ENCODE peak calls at places on chromosomes 6 and 20, in four cellular contexts. E is RPMI7951; Q is GM10248; R is stimulated activated CD4-positive, alpha-beta T cell treated with anti-CD3 and anti-CD28 coated beads, Interleukin-4, amount 100 ng/mL, for 48 hours. Y is an unnamed sample.

GRCh38 chr6:10643214-10643641 is 51.2 kb downstream of the C6orf52 start:
- DNase-seq in E (no peak), Q (peak; percentile 27), R (no peak), Y (no peak)

GRCh38 chr20:31694842-31695593 is 27.6 kb downstream of the BCL2L1 start:
- DNase-seq in E (no peak), Q (no peak), R (no peak), Y (no peak)

GRCh38 chr6:108165714-108166663 is at the start of gene NR2E1:
- DNase-seq in E (peak; percentile 17), Q (no peak), R (no peak), Y (no peak)

GRCh38 chr6:111838749-111839484 is 34.3 kb downstream of the FYN start:
- DNase-seq in E (no peak), Q (no peak), R (no peak), Y (no peak)

GRCh38 chr20:53643031-53643832 is 49.6 kb upstream of the ZNF217 start:
- DNase-seq in E (peak; percentile 84), Q (peak; percentile 79), R (peak; percentile 51), Y (no peak)

GRCh38 chr20:46835418-46835817 is 59.2 kb upstream of the EYA2 start:
- DNase-seq in E (peak; percentile 29), Q (no peak), R (no peak), Y (no peak)

GRCh38 chr6:134352786-134353480 is 35.0 kb upstream of the SGK1 start:
- DNase-seq in E (peak; percentile 78), Q (no peak), R (no peak), Y (no peak)

GRCh38 chr6:97399208-97399607 is 116.2 kb upstream of the MMS22L start:
- DNase-seq in E (no peak), Q (no peak), R (no peak), Y (no peak)

GRCh38 chr20:63978319-63979220 is 872 bp downstream of the SAMD10 start:
- DNase-seq in E (peak; percentile 59), Q (peak; percentile 77), R (peak; percentile 61), Y (no peak)

GRCh38 chr6:14819840-14820420 is 425.9 kb upstream of the JARID2 start:
- DNase-seq in E (no peak), Q (no peak), R (no peak), Y (no peak)

GRCh38 chr6:158819213-158819976 is at the start of gene EZR:
- DNase-seq in E (peak; percentile 74), Q (peak; percentile 94), R (peak; percentile 81), Y (no peak)

GRCh38 chr6:116447496-116448011 is 13.6 kb upstream of the CALHM6 start:
- DNase-seq in E (peak; percentile 80), Q (no peak), R (no peak), Y (no peak)

GRCh38 chr20:10672579-10673127 is 1.1 kb downstream of the JAG1 start:
- DNase-seq in E (peak; percentile 76), Q (peak; percentile 43), R (peak; percentile 31), Y (no peak)

GRCh38 chr20:18057106-18057993 is at the start of gene OVOL2:
- DNase-seq in E (no peak), Q (peak; percentile 36), R (no peak), Y (peak; percentile 34)

GRCh38 chr6:4907602-4908001 is 96.2 kb downstream of the RPP40 start:
- DNase-seq in E (no peak), Q (peak; percentile 43), R (no peak), Y (no peak)

GRCh38 chr6:124076336-124077048 is 272.8 kb downstream of the NKAIN2 start:
- DNase-seq in E (no peak), Q (no peak), R (no peak), Y (no peak)

GRCh38 chr6:3261921-3262320 is 3.2 kb downstream of the PSMG4 start:
- DNase-seq in E (no peak), Q (no peak), R (no peak), Y (no peak)

GRCh38 chr6:41429506-41430504 is 94.4 kb downstream of the NCR2 start:
- DNase-seq in E (peak; percentile 41), Q (no peak), R (no peak), Y (no peak)